ENCODE peak calls at places on chromosomes 3 and 15, in seven cellular contexts. N is ovary; Z is islet precursor cell; J is activated CD8-positive, alpha-beta memory T cell treated with anti-CD3 and anti-CD28 coated beads for 24 hours; W is T-helper 2 cell; B is KBM-7; G is stimulated activated CD8-positive, alpha-beta memory T cell treated with anti-CD3 and anti-CD28 coated beads, Interleukin-4, amount 100 ng/mL, for 1 hour. I is an unnamed sample.

GRCh38 chr15:51375966-51376640 is 34.6 kb downstream of the GLDN start:
- DNase-seq in N (no peak), Z (no peak), J (no peak), W (no peak), B (no peak), G (no peak), I (no peak)

GRCh38 chr3:66693461-66693912 is 192.7 kb upstream of the LRIG1 start:
- DNase-seq in N (peak), Z (no peak), J (no peak), W (no peak), B (no peak), G (no peak), I (no peak)

GRCh38 chr15:40871749-40872617 is 2.1 kb downstream of the RHOV start:
- DNase-seq in N (no peak), Z (peak), J (no peak), W (no peak), B (no peak), G (no peak), I (no peak)

GRCh38 chr15:64622410-64623260 is 152.8 kb downstream of the RBPMS2 start:
- DNase-seq in N (no peak), Z (no peak), J (peak), W (peak), B (peak), G (no peak), I (peak)

GRCh38 chr3:127175272-127175671 is 17.7 kb upstream of the PRR23E start:
- DNase-seq in N (peak), Z (peak), J (no peak), W (no peak), B (no peak), G (no peak), I (no peak)

GRCh38 chr3:69084326-69084667 is 440 bp upstream of the ARL6IP5 start:
- DNase-seq in N (no peak), Z (no peak), J (no peak), W (no peak), B (no peak), G (no peak), I (no peak)

GRCh38 chr3:195817578-195818135 is 5.9 kb upstream of the MUC4 start:
- DNase-seq in N (no peak), Z (peak), J (no peak), W (no peak), B (no peak), G (no peak), I (no peak)

GRCh38 chr15:66617137-66618090 is 51.6 kb upstream of the LCTL start:
- DNase-seq in N (peak), Z (peak), J (no peak), W (no peak), B (peak), G (no peak), I (no peak)

GRCh38 chr3:115418583-115418982 is 204.7 kb upstream of the GAP43 start:
- DNase-seq in N (no peak), Z (no peak), J (no peak), W (no peak), B (peak), G (no peak), I (no peak)

GRCh38 chr3:25035511-25035910 is 392.6 kb upstream of the RARB start:
- DNase-seq in N (no peak), Z (no peak), J (no peak), W (no peak), B (no peak), G (no peak), I (no peak)

GRCh38 chr15:54345301-54345700 is 367.1 kb downstream of the UNC13C start:
- DNase-seq in N (no peak), Z (no peak), J (no peak), W (no peak), B (no peak), G (no peak), I (no peak)

GRCh38 chr15:70008697-70009285 is 88.9 kb downstream of the TLE3 start:
- DNase-seq in N (no peak), Z (no peak), J (no peak), W (no peak), B (no peak), G (no peak), I (no peak)

GRCh38 chr3:87088984-87089841 is 98.3 kb upstream of the VGLL3 start:
- DNase-seq in N (peak), Z (no peak), J (peak), W (no peak), B (no peak), G (no peak), I (no peak)

GRCh38 chr3:68866157-68866556 is 66.2 kb downstream of the TAFA4 start:
- DNase-seq in N (no peak), Z (no peak), J (no peak), W (no peak), B (no peak), G (no peak), I (no peak)

GRCh38 chr15:85751731-85752421 is 42.8 kb downstream of the KLHL25 start:
- DNase-seq in N (peak), Z (peak), J (no peak), W (no peak), B (no peak), G (no peak), I (no peak)

GRCh38 chr3:183895774-183896173 is 11.1 kb upstream of the PARL start:
- DNase-seq in N (no peak), Z (no peak), J (no peak), W (no peak), B (no peak), G (no peak), I (no peak)

GRCh38 chr3:40432793-40433192 is 24.3 kb upstream of the RPL14 start:
- DNase-seq in N (no peak), Z (no peak), J (no peak), W (no peak), B (no peak), G (no peak), I (no peak)

GRCh38 chr15:25789206-25789605 is 73.9 kb downstream of the ATP10A start:
- DNase-seq in N (peak), Z (no peak), J (no peak), W (no peak), B (no peak), G (no peak), I (no peak)

GRCh38 chr3:129195731-129196256 is 12.1 kb upstream of the CNBP start:
- DNase-seq in N (peak), Z (peak), J (no peak), W (no peak), B (peak), G (no peak), I (no peak)

GRCh38 chr15:40287968-40288367 is 5.1 kb upstream of the ANKRD63 start:
- DNase-seq in N (no peak), Z (no peak), J (no peak), W (no peak), B (no peak), G (no peak), I (no peak)

GRCh38 chr3:149771652-149772271 is 19.5 kb upstream of the COMMD2 start:
- DNase-seq in N (peak), Z (peak), J (no peak), W (no peak), B (peak), G (no peak), I (no peak)

I was measured in central memory CD8-positive, alpha-beta T cell.